ENCODE peak calls at places on chromosomes 4 and X, in nine cellular contexts. B is PC-9, X is neural progenitor cell, K is stomach, N is IMR-90, G is GM12865, Z is cardiac muscle cell, Y is dorsolateral prefrontal cortex, U is psoas muscle. I is an unnamed sample.

GRCh38 chrX:110046971-110047370 is 44.1 kb downstream of the TMEM164 start:
- DNase-seq in B (no peak), Y (no peak), Z (no peak), K (no peak), X (no peak), G (no peak), U (no peak), N (no peak), I (no peak)

GRCh38 chr4:183426507-183426906 is 17.9 kb upstream of the CDKN2AIP start:
- DNase-seq in G (no peak), B (no peak), Y (no peak), Z (no peak), K (no peak), U (no peak), X (no peak), N (no peak), I (no peak)

GRCh38 chr4:84726356-84726755 is 143.4 kb downstream of the CDS1 start:
- DNase-seq in Z (no peak), Y (no peak), K (no peak), X (no peak), G (no peak), N (peak; percentile 8), B (no peak), U (no peak), I (no peak)

GRCh38 chr4:122364700-122365404 is 14.0 kb upstream of the ADAD1 start:
- DNase-seq in Y (no peak), G (peak; percentile 8), B (no peak), K (no peak), N (no peak), U (peak; percentile 28), X (peak; percentile 16), Z (peak; percentile 6), I (peak; percentile 6)

GRCh38 chrX:47514553-47515235 is 31.7 kb upstream of the ZNF41 start:
- DNase-seq in Y (no peak), X (no peak), N (peak; percentile 46), B (peak; percentile 65), G (no peak), Z (no peak), K (no peak), U (no peak), I (no peak)

GRCh38 chr4:24979554-24979953 is 51.2 kb downstream of the LGI2 start:
- DNase-seq in N (no peak), B (no peak), G (no peak), K (no peak), Z (no peak), Y (no peak), X (no peak), U (peak; percentile 65), I (no peak)

GRCh38 chr4:14810121-14810520 is 192.2 kb upstream of the CPEB2 start:
- DNase-seq in K (no peak), G (no peak), Z (no peak), X (no peak), U (no peak), B (no peak), N (no peak), Y (no peak), I (no peak)

GRCh38 chrX:129981207-129981553 is 1.3 kb upstream of the BCORL1 start:
- DNase-seq in Y (no peak), K (no peak), U (no peak), Z (no peak), B (no peak), G (no peak), X (no peak), N (no peak), I (no peak)

GRCh38 chrX:21658746-21659145 is 616 bp upstream of the KLHL34 start:
- DNase-seq in X (no peak), N (no peak), U (peak; percentile 72), K (no peak), Y (no peak), B (no peak), G (no peak), Z (no peak), I (no peak)

GRCh38 chrX:21657318-21658151 is 595 bp downstream of the KLHL34 start:
- DNase-seq in Y (no peak), U (peak; percentile 66), N (no peak), Z (no peak), K (no peak), B (no peak), G (no peak), X (no peak), I (no peak)

GRCh38 chrX:21655901-21656586 is 2.1 kb downstream of the KLHL34 start:
- DNase-seq in G (no peak), K (no peak), U (peak; percentile 56), Z (no peak), X (no peak), B (no peak), N (no peak), Y (no peak), I (no peak)

GRCh38 chrX:21658152-21658737 is at the start of gene KLHL34:
- DNase-seq in U (peak; percentile 88), G (no peak), N (no peak), Y (no peak), K (no peak), X (no peak), B (no peak), Z (peak; percentile 13), I (no peak)

GRCh38 chrX:21656587-21657317 is 1.4 kb downstream of the KLHL34 start:
- DNase-seq in B (no peak), X (no peak), G (no peak), N (no peak), K (no peak), U (peak; percentile 49), Y (no peak), Z (no peak), I (no peak)
- H3K4me3 ChIP-seq in B (no peak overlapping the region), X (no peak overlapping the region), G (no peak overlapping the region), N (no peak overlapping the region), K (no peak overlapping the region), U (peak overlapping the region; percentile 65), Y (no peak overlapping the region), Z (no peak overlapping the region), I (no peak overlapping the region)

DNA sequence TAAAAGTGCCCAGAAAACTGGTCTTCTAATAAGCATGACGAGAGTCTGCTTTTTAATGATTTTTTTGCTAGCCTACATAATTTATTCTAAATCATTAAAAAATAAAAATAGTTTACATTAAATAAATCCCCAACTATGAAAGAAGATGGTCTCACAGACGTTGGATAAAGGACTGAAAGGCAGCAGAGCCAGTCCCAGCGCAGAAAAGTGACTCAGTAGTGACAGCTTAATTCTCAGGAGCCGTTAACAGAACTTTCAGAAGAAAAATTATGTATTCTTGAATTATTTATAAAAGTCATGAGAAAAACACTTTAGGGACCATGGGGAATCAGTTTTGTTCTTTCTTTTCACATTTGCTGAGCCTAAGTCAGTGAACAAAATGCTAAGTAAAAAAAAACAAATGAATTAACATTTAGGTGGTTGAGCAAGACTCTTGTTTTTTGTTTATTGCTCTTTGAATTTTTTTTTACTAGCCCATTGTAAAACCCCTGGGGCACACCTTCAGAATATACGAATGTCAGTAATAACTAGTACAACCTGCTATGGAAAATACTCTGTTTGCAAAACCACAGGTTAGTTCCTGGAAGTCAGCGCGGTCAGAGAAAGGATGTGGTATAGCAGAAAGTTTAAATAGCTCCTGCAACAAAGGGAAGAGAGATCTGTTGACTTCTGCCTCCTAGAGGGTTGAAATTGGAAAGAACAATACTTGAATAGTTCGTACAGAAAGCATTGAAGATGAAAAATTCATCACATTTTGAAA is 50.4 kb upstream of the CCDC160 start:
- DNase-seq in B (peak; percentile 80), Z (peak; percentile 25), X (peak; percentile 16), U (no peak), N (no peak), Y (no peak), G (peak; percentile 18), K (no peak), I (peak; percentile 18)
- TF ChIP-seq CTCF in B (no peak), Z (no peak), X (no peak), U (no peak), N (no peak), Y (no peak), G (no peak), K (no peak), I (no peak)

DNA sequence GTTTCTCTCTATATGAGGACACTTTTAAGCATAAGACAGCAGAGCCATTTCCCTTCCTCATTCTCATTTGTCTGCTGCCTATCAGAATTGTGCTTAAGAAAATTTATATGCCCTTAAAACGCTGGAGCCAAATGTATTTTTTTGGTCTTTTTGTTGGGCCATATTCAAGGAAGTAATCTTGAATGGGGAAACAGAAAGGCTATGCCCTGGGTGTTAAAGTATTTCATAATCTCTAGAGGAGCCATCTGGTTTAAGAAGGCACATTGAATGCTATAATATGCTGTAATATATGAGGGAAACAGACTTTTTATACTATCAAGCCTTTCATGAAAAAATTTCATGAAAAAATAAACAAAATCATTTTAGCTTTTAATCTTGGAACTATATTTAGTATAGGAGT is 4.3 kb downstream of the DMD start:
- DNase-seq in U (no peak), B (no peak), K (no peak), Y (no peak), X (no peak), Z (no peak), N (peak; percentile 6), G (no peak), I (no peak)
- H3K4me3 ChIP-seq in U (peak overlapping the region; percentile 64), B (no peak overlapping the region), K (peak overlapping the region; percentile 17), Y (peak overlapping the region; percentile 8), X (no peak overlapping the region), Z (peak overlapping the region; percentile 76), N (no peak overlapping the region), G (no peak overlapping the region), I (no peak overlapping the region)

GRCh38 chr4:80141543-80141942 is 55.8 kb upstream of the PRDM8 start:
- DNase-seq in X (no peak), G (no peak), K (no peak), B (no peak), U (no peak), Y (no peak), N (no peak), Z (no peak), I (no peak)

GRCh38 chr4:80139668-80140067 is 57.6 kb upstream of the PRDM8 start:
- DNase-seq in U (no peak), N (no peak), B (no peak), X (no peak), K (no peak), Y (no peak), G (no peak), Z (no peak), I (no peak)

GRCh38 chr4:80140237-80140636 is 57.1 kb upstream of the PRDM8 start:
- DNase-seq in B (no peak), U (no peak), X (no peak), Z (no peak), G (no peak), K (no peak), N (no peak), Y (no peak), I (no peak)

GRCh38 chr4:80143305-80143679 is 54.0 kb upstream of the PRDM8 start:
- DNase-seq in Y (no peak), Z (peak; percentile 5), G (no peak), U (no peak), N (no peak), K (no peak), X (no peak), B (no peak), I (no peak)

DNA sequence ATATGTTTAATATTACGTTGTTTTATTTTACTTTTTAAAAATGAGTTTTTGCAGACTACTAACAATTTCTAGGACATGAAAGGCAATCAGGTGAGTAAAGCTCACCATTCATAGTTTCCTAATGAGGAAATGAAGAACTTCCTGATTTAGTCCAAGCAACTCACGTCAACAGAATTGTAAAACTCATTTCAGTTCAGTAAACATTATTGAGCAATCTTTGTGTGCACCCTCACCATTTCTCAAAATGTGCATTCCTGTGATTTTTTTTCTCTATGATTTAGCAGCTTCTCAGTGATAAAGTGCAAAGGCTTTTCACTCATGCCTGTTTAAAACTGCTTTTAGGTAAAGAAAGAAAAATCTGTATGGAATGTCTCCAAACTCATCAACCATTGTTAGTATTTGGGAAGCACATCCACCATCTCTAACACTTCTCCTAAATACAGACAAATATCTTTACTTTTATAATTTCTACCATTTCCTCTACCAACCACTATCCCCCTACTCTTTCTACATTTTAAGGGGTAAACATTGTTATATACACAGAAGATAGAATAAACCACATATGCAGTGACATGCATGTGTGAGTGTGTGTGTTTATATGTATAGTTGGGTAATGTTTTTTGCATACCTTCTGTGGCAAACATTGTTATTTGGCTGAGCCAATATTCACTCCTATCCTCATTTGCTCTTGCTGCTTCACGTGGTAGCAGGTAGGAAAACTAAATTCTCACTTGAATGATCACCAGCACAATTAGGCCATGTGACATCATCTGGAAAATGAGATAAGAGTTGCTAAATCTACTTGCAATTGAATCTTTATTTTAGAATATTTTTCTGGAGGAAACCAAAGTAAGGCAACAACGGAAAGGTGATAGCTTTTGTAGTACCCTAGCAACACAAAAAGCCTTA is 54.7 kb upstream of the PRDM8 start:
- DNase-seq in Y (no peak), Z (no peak), U (no peak), G (no peak), N (no peak), X (no peak), K (no peak), B (peak; percentile 46), I (no peak)
- TF ChIP-seq CTCF in Y (no peak), Z (no peak), U (no peak), G (no peak), N (no peak), X (no peak), K (no peak), B (no peak), I (no peak)

I was measured in LNCaP clone FGC.